ENCODE peak calls at places on chromosomes 4 and X, in five cellular contexts. A is endodermal cell, F is WTC11, E is kidney epithelial cell, X is astrocyte. Z is an unnamed sample.

GRCh38 chrX:121570072-121570841 is 522.8 kb downstream of the GLUD2 start:
- DNase-seq in X (no peak), A (no peak), E (no peak), F (no peak), Z (no peak)

GRCh38 chr4:127124919-127125318 is 507.8 kb upstream of the INTU start:
- DNase-seq in E (no peak), A (no peak), X (peak), F (no peak), Z (no peak)

GRCh38 chrX:107731831-107732502 is 43.6 kb downstream of the TSC22D3 start:
- DNase-seq in X (peak), E (peak), F (peak), A (peak), Z (no peak)

GRCh38 chr4:8215001-8215427 is 15.9 kb downstream of the SH3TC1 start:
- DNase-seq in X (peak), F (no peak), E (peak), A (no peak), Z (no peak)

GRCh38 chrX:69968956-69969355 is 80.8 kb downstream of the AWAT2 start:
- DNase-seq in X (no peak), E (no peak), A (no peak), F (no peak), Z (no peak)

GRCh38 chr4:15725608-15726007 is 22.7 kb downstream of the BST1 start:
- DNase-seq in E (no peak), A (no peak), F (no peak), X (no peak), Z (no peak)

GRCh38 chr4:7655549-7656243 is 221.0 kb upstream of the PSAPL1 start:
- DNase-seq in E (no peak), F (no peak), X (peak), A (peak), Z (no peak)

GRCh38 chr4:78610546-78611214 is 59.1 kb downstream of the ANXA3 start:
- DNase-seq in X (peak), A (no peak), E (no peak), F (no peak), Z (no peak)

GRCh38 chr4:56049428-56050212 is 100.9 kb downstream of the CEP135 start:
- DNase-seq in F (peak), X (peak), E (no peak), A (peak), Z (peak)

GRCh38 chrX:16807548-16807947 is 21.3 kb downstream of the TXLNG start:
- DNase-seq in E (no peak), X (peak), A (peak), F (no peak), Z (peak)
- TF ChIP-seq CTCF in E (peak), X (peak), A (peak), F (no peak), Z (no peak)

GRCh38 chr4:165355900-165356300 is 22.9 kb upstream of the CPE start:
- DNase-seq in F (peak), A (peak), E (no peak), X (peak), Z (peak)

GRCh38 chr4:165359501-165359900 is 19.3 kb upstream of the CPE start:
- DNase-seq in E (no peak), X (peak), A (no peak), F (no peak), Z (no peak)

GRCh38 chr4:165361804-165362203 is 17.0 kb upstream of the CPE start:
- DNase-seq in E (no peak), X (no peak), A (no peak), F (no peak), Z (no peak)

GRCh38 chr4:165360985-165361678 is 17.7 kb upstream of the CPE start:
- DNase-seq in X (no peak), F (no peak), E (no peak), A (no peak), Z (no peak)

GRCh38 chr4:165360041-165360782 is 18.6 kb upstream of the CPE start:
- DNase-seq in X (peak), A (no peak), E (no peak), F (no peak), Z (no peak)
- TF ChIP-seq CTCF in X (no peak), A (no peak), E (no peak), F (no peak), Z (no peak)

GRCh38 chr4:1075809-1076524 is 37.4 kb downstream of the RNF212 start:
- DNase-seq in F (no peak), E (no peak), A (no peak), X (no peak), Z (no peak)

GRCh38 chr4:1074077-1074476 is 39.3 kb downstream of the RNF212 start:
- DNase-seq in E (no peak), X (no peak), F (no peak), A (no peak), Z (no peak)

GRCh38 chr4:1075266-1075665 is 38.1 kb downstream of the RNF212 start:
- DNase-seq in X (no peak), F (no peak), A (no peak), E (no peak), Z (no peak)

GRCh38 chr4:1069394-1069793 is 44.0 kb downstream of the RNF212 start:
- DNase-seq in A (no peak), E (no peak), F (no peak), X (no peak), Z (no peak)

DNA sequence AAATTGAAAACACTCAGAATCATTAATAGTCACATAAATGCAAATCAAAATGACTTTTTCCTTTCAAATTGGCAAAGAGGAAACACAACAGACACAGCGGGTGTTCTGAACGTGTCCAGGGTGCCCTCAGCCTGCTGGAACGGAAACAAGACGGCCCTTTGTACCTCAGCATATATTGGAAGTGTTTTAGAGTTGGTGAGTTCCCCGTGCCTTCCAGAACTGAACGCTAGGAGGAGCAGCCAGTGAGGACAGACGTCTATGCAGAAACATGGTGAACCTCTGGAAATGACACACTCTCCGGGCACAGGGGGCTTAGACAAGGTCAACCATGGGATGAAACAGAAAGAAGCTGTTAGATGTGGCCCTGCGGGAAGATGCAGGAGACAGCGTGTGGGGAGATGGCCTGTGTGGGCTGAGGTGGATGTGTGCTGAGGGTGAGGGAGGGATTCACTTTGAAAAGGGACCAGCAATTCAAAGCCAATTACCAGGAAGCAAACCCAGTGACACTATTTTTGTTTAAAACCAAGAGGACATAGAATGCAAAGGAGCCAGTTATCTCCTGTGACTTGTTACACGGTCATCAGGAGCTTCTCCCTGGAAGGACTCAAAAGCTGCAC is 40.4 kb downstream of the RNF212 start:
- DNase-seq in A (peak), X (peak), F (peak), E (no peak), Z (peak)
- TF ChIP-seq CTCF in A (peak), X (peak), F (peak), E (peak), Z (peak)

DNA sequence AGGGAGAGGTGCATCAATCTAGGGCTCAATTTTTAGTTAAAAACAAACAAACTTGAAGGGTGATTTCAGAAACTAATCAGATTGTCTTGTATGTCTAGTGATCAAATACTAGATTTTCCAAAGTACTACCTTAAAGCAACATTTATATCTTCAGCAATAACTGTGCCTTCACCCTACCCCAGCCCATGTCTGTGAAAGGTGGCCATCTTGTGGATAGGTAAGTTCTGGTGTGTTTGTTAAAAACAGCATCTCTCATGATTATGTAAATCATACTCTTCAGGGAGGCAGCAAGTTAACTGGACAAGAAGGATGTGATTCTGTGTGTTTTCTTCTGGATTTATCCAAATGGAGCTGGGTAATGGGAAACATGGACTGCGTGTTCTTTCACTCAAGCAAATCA is 81.4 kb upstream of the ACSL1 start:
- DNase-seq in E (no peak), X (no peak), F (no peak), A (no peak), Z (no peak)
- TF ChIP-seq CTCF in E (no peak), X (no peak), F (no peak), A (no peak), Z (no peak)

GRCh38 chr4:87209696-87210095 is 10.7 kb downstream of the KLHL8 start:
- DNase-seq in F (no peak), A (no peak), E (no peak), X (no peak), Z (no peak)

GRCh38 chr4:87204559-87204958 is 15.9 kb downstream of the KLHL8 start:
- DNase-seq in F (no peak), X (no peak), A (no peak), E (no peak), Z (no peak)

GRCh38 chr4:87213425-87213824 is 7.0 kb downstream of the KLHL8 start:
- DNase-seq in A (no peak), X (no peak), E (no peak), F (no peak), Z (no peak)

GRCh38 chr4:87211249-87211952 is 9.0 kb downstream of the KLHL8 start:
- DNase-seq in E (no peak), F (no peak), A (no peak), X (peak), Z (no peak)

GRCh38 chr4:87209182-87209581 is 11.2 kb downstream of the KLHL8 start:
- DNase-seq in X (no peak), E (no peak), F (no peak), A (no peak), Z (no peak)
- TF ChIP-seq CTCF in X (no peak), E (no peak), F (no peak), A (no peak), Z (no peak)

GRCh38 chrX:21974011-21974385 is 33.5 kb downstream of the SMS start:
- DNase-seq in A (no peak), X (peak), E (no peak), F (no peak), Z (no peak)

GRCh38 chrX:21973321-21974010 is 33.0 kb downstream of the SMS start:
- DNase-seq in X (no peak), E (no peak), F (no peak), A (no peak), Z (no peak)

GRCh38 chrX:21975242-21975641 is 34.7 kb downstream of the SMS start:
- DNase-seq in F (no peak), X (no peak), A (no peak), E (no peak), Z (no peak)

GRCh38 chrX:21978346-21978745 is 37.8 kb downstream of the SMS start:
- DNase-seq in E (no peak), F (no peak), A (no peak), X (no peak), Z (no peak)

GRCh38 chrX:21975827-21976226 is 35.3 kb downstream of the SMS start:
- DNase-seq in E (no peak), F (no peak), X (peak), A (no peak), Z (no peak)
- TF ChIP-seq CTCF in E (no peak), F (no peak), X (peak), A (peak), Z (no peak)

GRCh38 chrX:40816906-40817305 is 81.6 kb upstream of the MED14 start:
- DNase-seq in E (no peak), F (no peak), A (peak), X (no peak), Z (no peak)
- TF ChIP-seq CTCF in E (no peak), F (no peak), A (no peak), X (no peak), Z (no peak)